ENCODE peak calls at places on chromosomes 2 and 18, in nine cellular contexts. One of them, this sample, is unnamed.

GRCh38 chr2:64820901-64821300 is 167.2 kb upstream of the SERTAD2 start:
- DNase-seq in GM20000: no peak
- DNase-seq in lower lobe of right lung: no peak
- DNase-seq in esophagus squamous epithelium: no peak
- DNase-seq in activated T-helper 9 cell treated with anti-CD3 and anti-CD28 coated beads, Interleukin-2, amount 50 U/mL, for 16 hours: no peak
- DNase-seq in H4: no peak
- DNase-seq in left colon: no peak
- DNase-seq in CD4-positive, CD25-positive, alpha-beta regulatory T cell: no peak
- DNase-seq in right atrium auricular region: no peak
- DNase-seq in this sample: no peak

GRCh38 chr2:66303471-66303870 is 131.5 kb upstream of the MEIS1 start:
- DNase-seq in GM20000: no peak
- DNase-seq in lower lobe of right lung: no peak
- DNase-seq in esophagus squamous epithelium: no peak
- DNase-seq in activated T-helper 9 cell treated with anti-CD3 and anti-CD28 coated beads, Interleukin-2, amount 50 U/mL, for 16 hours: no peak
- DNase-seq in H4: no peak
- DNase-seq in left colon: no peak
- DNase-seq in CD4-positive, CD25-positive, alpha-beta regulatory T cell: no peak
- DNase-seq in right atrium auricular region: no peak
- DNase-seq in this sample: no peak

GRCh38 chr2:8171608-8172007 is 510.2 kb upstream of the ID2 start:
- DNase-seq in GM20000: no peak
- DNase-seq in lower lobe of right lung: no peak
- DNase-seq in esophagus squamous epithelium: no peak
- DNase-seq in activated T-helper 9 cell treated with anti-CD3 and anti-CD28 coated beads, Interleukin-2, amount 50 U/mL, for 16 hours: no peak
- DNase-seq in H4: no peak
- DNase-seq in left colon: no peak
- DNase-seq in CD4-positive, CD25-positive, alpha-beta regulatory T cell: no peak
- DNase-seq in right atrium auricular region: no peak
- DNase-seq in this sample: no peak

GRCh38 chr2:8623958-8624591 is 57.8 kb upstream of the ID2 start:
- DNase-seq in GM20000: no peak
- DNase-seq in lower lobe of right lung: peak; percentile 30
- DNase-seq in esophagus squamous epithelium: no peak
- DNase-seq in activated T-helper 9 cell treated with anti-CD3 and anti-CD28 coated beads, Interleukin-2, amount 50 U/mL, for 16 hours: no peak
- DNase-seq in H4: no peak
- DNase-seq in left colon: no peak
- DNase-seq in CD4-positive, CD25-positive, alpha-beta regulatory T cell: no peak
- DNase-seq in right atrium auricular region: no peak
- DNase-seq in this sample: no peak

GRCh38 chr18:50656841-50657470 is 97.1 kb downstream of the MAPK4 start:
- DNase-seq in GM20000: no peak
- DNase-seq in lower lobe of right lung: no peak
- DNase-seq in esophagus squamous epithelium: no peak
- DNase-seq in activated T-helper 9 cell treated with anti-CD3 and anti-CD28 coated beads, Interleukin-2, amount 50 U/mL, for 16 hours: no peak
- DNase-seq in H4: peak; percentile 63
- DNase-seq in left colon: no peak
- DNase-seq in CD4-positive, CD25-positive, alpha-beta regulatory T cell: no peak
- DNase-seq in right atrium auricular region: no peak
- DNase-seq in this sample: no peak

GRCh38 chr2:190819835-190820234 is 60.8 kb upstream of the GLS start:
- DNase-seq in GM20000: no peak
- DNase-seq in lower lobe of right lung: no peak
- DNase-seq in esophagus squamous epithelium: no peak
- DNase-seq in activated T-helper 9 cell treated with anti-CD3 and anti-CD28 coated beads, Interleukin-2, amount 50 U/mL, for 16 hours: no peak
- DNase-seq in H4: no peak
- DNase-seq in left colon: no peak
- DNase-seq in CD4-positive, CD25-positive, alpha-beta regulatory T cell: no peak
- DNase-seq in right atrium auricular region: no peak
- DNase-seq in this sample: no peak

GRCh38 chr2:232772540-232772939 is 3.8 kb downstream of the KCNJ13 start:
- DNase-seq in GM20000: peak; percentile 21
- DNase-seq in lower lobe of right lung: no peak
- DNase-seq in esophagus squamous epithelium: no peak
- DNase-seq in activated T-helper 9 cell treated with anti-CD3 and anti-CD28 coated beads, Interleukin-2, amount 50 U/mL, for 16 hours: no peak
- DNase-seq in H4: no peak
- DNase-seq in left colon: no peak
- DNase-seq in CD4-positive, CD25-positive, alpha-beta regulatory T cell: peak; percentile 77
- DNase-seq in right atrium auricular region: no peak
- DNase-seq in this sample: no peak

GRCh38 chr2:39875182-39875913 is 96.3 kb upstream of the THUMPD2 start:
- DNase-seq in GM20000: no peak
- DNase-seq in lower lobe of right lung: no peak
- DNase-seq in esophagus squamous epithelium: no peak
- DNase-seq in activated T-helper 9 cell treated with anti-CD3 and anti-CD28 coated beads, Interleukin-2, amount 50 U/mL, for 16 hours: no peak
- DNase-seq in H4: peak; percentile 92
- DNase-seq in left colon: peak; percentile 33
- DNase-seq in CD4-positive, CD25-positive, alpha-beta regulatory T cell: no peak
- DNase-seq in right atrium auricular region: no peak
- DNase-seq in this sample: no peak

GRCh38 chr2:148021059-148021985 is at the start of gene MBD5:
- DNase-seq in GM20000: peak; percentile 22
- DNase-seq in lower lobe of right lung: peak; percentile 56
- DNase-seq in esophagus squamous epithelium: no peak
- DNase-seq in activated T-helper 9 cell treated with anti-CD3 and anti-CD28 coated beads, Interleukin-2, amount 50 U/mL, for 16 hours: peak; percentile 36
- DNase-seq in H4: peak; percentile 34
- DNase-seq in left colon: peak; percentile 51
- DNase-seq in CD4-positive, CD25-positive, alpha-beta regulatory T cell: peak; percentile 74
- DNase-seq in right atrium auricular region: no peak
- DNase-seq in this sample: peak; percentile 60

GRCh38 chr2:218882463-218882821 is 1.8 kb downstream of the WNT10A start:
- DNase-seq in GM20000: no peak
- DNase-seq in lower lobe of right lung: no peak
- DNase-seq in esophagus squamous epithelium: no peak
- DNase-seq in activated T-helper 9 cell treated with anti-CD3 and anti-CD28 coated beads, Interleukin-2, amount 50 U/mL, for 16 hours: no peak
- DNase-seq in H4: no peak
- DNase-seq in left colon: no peak
- DNase-seq in CD4-positive, CD25-positive, alpha-beta regulatory T cell: no peak
- DNase-seq in right atrium auricular region: no peak
- DNase-seq in this sample: no peak

GRCh38 chr2:219538488-219539294 is 4.9 kb downstream of the CHPF start:
- DNase-seq in GM20000: no peak
- DNase-seq in lower lobe of right lung: no peak
- DNase-seq in esophagus squamous epithelium: no peak
- DNase-seq in activated T-helper 9 cell treated with anti-CD3 and anti-CD28 coated beads, Interleukin-2, amount 50 U/mL, for 16 hours: no peak
- DNase-seq in H4: no peak
- DNase-seq in left colon: no peak
- DNase-seq in CD4-positive, CD25-positive, alpha-beta regulatory T cell: no peak
- DNase-seq in right atrium auricular region: no peak
- DNase-seq in this sample: no peak

This sample was measured in left lung.